ENCODE peak calls at places on chromosomes 5 and 9, in seven cellular contexts. E is cardiac fibroblast, M is HepG2, J is RWPE1, H is fibroblast of lung, S is colonic mucosa, W is PC-3. F is an unnamed sample.

GRCh38 chr9:129836342-129837007 is 1.2 kb downstream of the USP20 start:
- DNase-seq in E (no peak), M (no peak), J (no peak), H (no peak), S (peak; percentile 32), W (no peak), F (no peak)

GRCh38 chr9:112531666-112532282 is 45.1 kb downstream of the KIAA1958 start:
- DNase-seq in E (no peak), M (peak; percentile 13), J (no peak), H (no peak), S (no peak), W (no peak), F (no peak)

GRCh38 chr5:9927106-9927505 is 297.0 kb upstream of the TAS2R1 start:
- DNase-seq in E (peak; percentile 45), M (no peak), J (no peak), H (no peak), S (no peak), W (peak; percentile 54), F (peak; percentile 53)

GRCh38 chr9:93130861-93131481 is 3.1 kb downstream of the NINJ1 start:
- DNase-seq in E (no peak), M (no peak), J (no peak), H (no peak), S (no peak), W (no peak), F (no peak)

GRCh38 chr5:52948418-52949076 is 40.6 kb upstream of the ITGA2 start:
- DNase-seq in E (peak; percentile 93), M (peak; percentile 82), J (peak; percentile 80), H (peak; percentile 90), S (peak; percentile 74), W (peak; percentile 89), F (peak; percentile 94)

GRCh38 chr9:132346177-132346576 is 8.6 kb downstream of the SETX start:
- DNase-seq in E (no peak), M (no peak), J (no peak), H (no peak), S (no peak), W (no peak), F (no peak)

GRCh38 chr5:65020492-65020891 is 251.8 kb downstream of the CWC27 start:
- DNase-seq in E (peak; percentile 31), M (no peak), J (no peak), H (no peak), S (no peak), W (no peak), F (peak; percentile 35)

GRCh38 chr5:125199968-125200841 is 453.8 kb upstream of the ZNF608 start:
- DNase-seq in E (no peak), M (no peak), J (no peak), H (peak; percentile 15), S (no peak), W (no peak), F (peak; percentile 10)

GRCh38 chr9:13863112-13863511 is 450.8 kb downstream of the NFIB start:
- DNase-seq in E (no peak), M (no peak), J (no peak), H (peak; percentile 80), S (peak; percentile 23), W (no peak), F (peak; percentile 80)

GRCh38 chr9:105007143-105007542 is 79.2 kb upstream of the ABCA1 start:
- DNase-seq in E (peak; percentile 96), M (no peak), J (peak; percentile 77), H (peak; percentile 91), S (no peak), W (peak; percentile 72), F (peak; percentile 95)

GRCh38 chr9:133142657-133143592 is 20.8 kb downstream of the GBGT1 start:
- DNase-seq in E (no peak), M (no peak), J (no peak), H (no peak), S (peak; percentile 40), W (no peak), F (no peak)

GRCh38 chr5:141149812-141150211 is at the start of gene PCDHB6:
- DNase-seq in E (peak; percentile 27), M (peak; percentile 56), J (peak; percentile 26), H (no peak), S (no peak), W (no peak), F (peak; percentile 6)

GRCh38 chr9:86925686-86926085 is 21.6 kb downstream of the GAS1 start:
- DNase-seq in E (no peak), M (no peak), J (no peak), H (no peak), S (no peak), W (no peak), F (peak; percentile 36)

GRCh38 chr5:34447424-34447823 is 208.7 kb upstream of the RAI14 start:
- DNase-seq in E (no peak), M (no peak), J (no peak), H (no peak), S (no peak), W (peak; percentile 60), F (no peak)

GRCh38 chr5:83548556-83548955 is 77.0 kb downstream of the VCAN start:
- DNase-seq in E (no peak), M (no peak), J (no peak), H (peak; percentile 58), S (no peak), W (no peak), F (peak; percentile 46)

DNA sequence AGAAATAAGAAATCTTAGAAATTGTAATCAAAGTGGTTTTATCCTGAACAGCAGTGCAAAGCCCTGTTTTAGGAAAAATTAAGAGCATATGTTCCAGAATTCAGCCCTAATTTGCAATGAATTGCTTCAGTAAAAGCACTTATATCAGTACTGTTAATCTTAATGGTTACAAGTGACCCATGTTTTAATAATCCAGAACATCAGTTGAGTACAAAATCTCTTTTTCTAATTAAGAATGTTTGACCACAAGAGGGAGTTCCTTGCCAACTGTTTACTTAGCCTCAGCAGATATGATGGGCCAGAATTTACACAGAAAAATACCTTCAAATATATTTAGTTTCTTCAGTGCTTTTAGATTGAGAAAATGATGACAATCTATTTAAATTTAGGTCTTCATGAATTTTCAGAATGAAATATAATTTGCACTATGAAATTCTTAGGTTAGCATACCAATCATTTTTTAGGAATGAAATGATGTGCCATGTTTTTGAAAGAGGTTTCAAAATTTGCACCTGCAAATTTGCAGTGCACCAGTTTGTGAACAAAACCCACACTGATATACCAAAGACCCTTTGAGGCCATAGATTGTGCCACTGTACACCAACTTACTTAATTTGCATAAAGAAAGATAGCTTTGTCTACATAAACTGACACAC is 926.3 kb upstream of the ARRDC3 start:
- DNase-seq in E (peak; percentile 67), M (peak; percentile 11), J (peak; percentile 36), H (peak; percentile 78), S (no peak), W (peak; percentile 61), F (peak; percentile 65)
- TF ChIP-seq CTCF in E (peak; percentile 31), M (peak; percentile 54), J (peak; percentile 45), H (peak; percentile 42), S (no peak), W (peak; percentile 70), F (peak; percentile 55)

DNA sequence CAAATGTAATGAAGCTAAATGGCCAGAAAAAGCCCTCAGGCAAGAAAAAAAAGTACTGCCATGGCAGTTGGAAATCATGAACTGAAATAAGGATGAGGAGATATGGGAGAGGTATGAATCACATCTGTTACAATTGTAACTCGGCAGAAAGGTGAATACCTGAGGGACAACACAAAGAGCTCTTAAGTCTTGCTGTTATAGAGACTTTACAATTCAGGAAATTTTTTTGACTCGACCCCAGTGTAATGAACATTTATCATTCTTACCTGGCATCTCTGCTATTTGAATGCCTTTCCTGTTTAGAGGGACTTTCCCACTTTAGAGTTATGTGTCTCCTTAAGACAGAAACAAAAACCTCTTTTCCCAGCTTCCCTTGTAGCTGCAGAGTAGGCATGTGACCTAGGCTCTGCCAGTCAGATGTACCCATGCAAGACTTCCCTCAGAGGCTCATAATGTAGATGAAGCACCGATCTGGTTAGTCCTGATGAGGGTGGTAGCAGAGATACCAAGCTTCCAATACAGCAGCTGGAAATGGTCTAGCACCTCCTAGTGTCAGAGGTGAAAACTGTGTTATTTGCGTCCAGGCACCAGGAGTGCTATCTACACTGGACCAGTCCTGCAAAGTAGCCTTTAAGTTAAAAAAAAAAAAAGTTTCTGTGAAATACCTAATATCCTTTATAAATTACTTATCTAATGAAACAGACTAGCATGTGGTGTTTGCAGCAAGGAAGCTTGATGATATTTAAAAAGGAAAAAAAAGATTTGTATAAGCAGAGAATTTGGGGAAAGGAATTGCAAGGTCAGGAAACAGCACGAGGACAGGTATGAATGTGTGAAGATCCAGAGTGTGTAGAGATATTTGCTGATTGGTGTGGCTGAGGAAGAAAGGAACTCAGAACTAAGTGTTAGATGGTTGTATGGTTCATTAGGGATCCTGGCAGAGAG is 146.9 kb upstream of the SLC1A3 start:
- DNase-seq in E (no peak), M (peak; percentile 10), J (peak; percentile 49), H (no peak), S (no peak), W (peak; percentile 83), F (no peak)
- TF ChIP-seq CTCF in E (peak; percentile 20), M (peak; percentile 55), J (peak; percentile 23), H (peak; percentile 36), S (no peak), W (peak; percentile 67), F (peak; percentile 25)

GRCh38 chr5:143002459-143003327 is 232.5 kb downstream of the ARHGAP26 start:
- DNase-seq in E (peak; percentile 96), M (no peak), J (peak; percentile 30), H (peak; percentile 96), S (no peak), W (peak; percentile 47), F (peak; percentile 99)

GRCh38 chr5:142998316-142998862 is 228.2 kb downstream of the ARHGAP26 start:
- DNase-seq in E (no peak), M (no peak), J (no peak), H (no peak), S (no peak), W (no peak), F (no peak)

GRCh38 chr5:142994242-142994641 is 224.1 kb downstream of the ARHGAP26 start:
- DNase-seq in E (no peak), M (no peak), J (no peak), H (no peak), S (no peak), W (no peak), F (no peak)

GRCh38 chr5:143001764-143002351 is 231.7 kb downstream of the ARHGAP26 start:
- DNase-seq in E (peak; percentile 80), M (no peak), J (no peak), H (peak; percentile 55), S (no peak), W (peak; percentile 16), F (peak; percentile 75)

GRCh38 chr5:142997586-142997985 is 227.4 kb downstream of the ARHGAP26 start:
- DNase-seq in E (no peak), M (no peak), J (no peak), H (no peak), S (no peak), W (no peak), F (no peak)
- TF ChIP-seq CTCF in E (no peak), M (no peak), J (no peak), H (no peak), S (no peak), W (no peak), F (no peak)

DNA sequence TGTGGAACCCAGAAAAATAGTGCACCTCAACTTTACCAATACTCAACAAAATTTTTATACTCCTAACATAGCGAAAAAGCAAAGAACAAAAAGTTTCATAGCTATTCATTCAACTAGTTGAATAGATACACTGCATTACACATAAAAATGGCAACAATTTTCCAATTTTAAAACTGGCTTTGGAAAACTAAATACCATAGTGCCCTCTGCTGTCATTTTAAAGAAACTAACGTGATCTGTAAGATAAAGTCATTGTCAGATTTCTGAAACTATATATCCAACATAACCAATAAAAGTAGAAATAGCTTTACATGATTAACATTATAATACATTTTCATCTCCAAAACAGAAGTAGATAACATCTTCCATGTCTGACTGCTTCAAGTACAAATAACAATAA is 31.6 kb downstream of the DTWD2 start:
- DNase-seq in E (peak; percentile 38), M (no peak), J (peak; percentile 16), H (peak; percentile 62), S (no peak), W (peak; percentile 45), F (peak; percentile 28)
- TF ChIP-seq CTCF in E (no peak), M (peak; percentile 44), J (peak; percentile 58), H (no peak), S (no peak), W (peak; percentile 67), F (peak; percentile 35)